ENCODE peak calls at places on chromosomes 2 and 18, in six cellular contexts. U is PC-9, E is coronary artery, P is astrocyte of the cerebellum, F is LNCaP clone FGC, L is IMR-90. R is an unnamed sample.
A peak's percentile ranks its signal among the peaks of the same experiment; 100 is the strongest.

GRCh38 chr18:21534327-21534726 is 66.2 kb downstream of the ESCO1 start:
- DNase-seq in E (no peak), L (peak; percentile 43), F (peak; percentile 18), U (no peak), P (no peak), R (no peak)

GRCh38 chr2:235494716-235495372 is 1.0 kb downstream of the AGAP1 start:
- DNase-seq in L (peak; percentile 48), P (no peak), E (no peak), F (no peak), U (peak; percentile 46), R (no peak)

GRCh38 chr18:45066868-45067267 is 386.2 kb downstream of the SETBP1 start:
- DNase-seq in L (no peak), P (no peak), U (no peak), E (no peak), F (no peak), R (no peak)

GRCh38 chr2:12979066-12979465 is 262.3 kb downstream of the TRIB2 start:
- DNase-seq in L (no peak), P (no peak), U (no peak), E (no peak), F (no peak), R (no peak)

GRCh38 chr2:43798300-43798699 is 24.5 kb downstream of the DYNC2LI1 start:
- DNase-seq in L (no peak), E (no peak), F (no peak), U (no peak), P (no peak), R (no peak)

GRCh38 chr18:55338955-55339662 is 248.9 kb downstream of the TCF4 start:
- DNase-seq in L (peak; percentile 28), U (no peak), P (no peak), E (no peak), F (no peak), R (no peak)

GRCh38 chr2:176626796-176627195 is 357.6 kb downstream of the MTX2 start:
- DNase-seq in U (no peak), P (no peak), E (no peak), L (no peak), F (no peak), R (no peak)

GRCh38 chr18:51051105-51051712 is 21.2 kb downstream of the SMAD4 start:
- DNase-seq in E (no peak), U (no peak), P (no peak), F (no peak), L (peak; percentile 65), R (no peak)

GRCh38 chr2:51918113-51918512 is 886.2 kb upstream of the NRXN1 start:
- DNase-seq in E (no peak), F (no peak), P (no peak), L (peak; percentile 6), U (no peak), R (no peak)

GRCh38 chr18:10094154-10094553 is 180.3 kb downstream of the VAPA start:
- DNase-seq in F (no peak), U (peak; percentile 55), E (no peak), P (no peak), L (peak; percentile 72), R (no peak)

GRCh38 chr18:44594779-44595467 is 85.8 kb upstream of the SETBP1 start:
- DNase-seq in P (peak; percentile 64), U (peak; percentile 55), F (no peak), L (peak; percentile 59), E (no peak), R (no peak)

GRCh38 chr2:45812039-45812500 is 160.6 kb downstream of the PRKCE start:
- DNase-seq in E (no peak), P (no peak), U (peak; percentile 80), L (peak; percentile 86), F (no peak), R (no peak)

GRCh38 chr2:186559370-186559769 is 30.5 kb upstream of the ITGAV start:
- DNase-seq in F (no peak), E (no peak), U (no peak), L (no peak), P (no peak), R (no peak)

GRCh38 chr2:240960309-240960962 is 38.0 kb upstream of the SNED1 start:
- DNase-seq in P (no peak), U (no peak), L (peak; percentile 6), F (no peak), E (peak; percentile 66), R (peak; percentile 85)

GRCh38 chr2:237568121-237568660 is 1.8 kb downstream of the PRLH start:
- DNase-seq in U (no peak), F (no peak), P (no peak), E (no peak), L (no peak), R (no peak)

GRCh38 chr2:60029248-60029883 is 524.1 kb downstream of the BCL11A start:
- DNase-seq in F (no peak), L (no peak), P (no peak), E (no peak), U (no peak), R (no peak)

GRCh38 chr18:64403784-64404498 is 255.1 kb upstream of the LINC00305 start:
- DNase-seq in U (no peak), E (no peak), L (no peak), F (no peak), P (no peak), R (no peak)

GRCh38 chr18:64410685-64411084 is 261.8 kb upstream of the LINC00305 start:
- DNase-seq in L (no peak), F (no peak), U (no peak), P (no peak), E (no peak), R (no peak)

GRCh38 chr18:64407606-64408005 is 258.7 kb upstream of the LINC00305 start:
- DNase-seq in F (no peak), P (no peak), L (no peak), U (no peak), E (no peak), R (no peak)

GRCh38 chr18:64405161-64405560 is 256.3 kb upstream of the LINC00305 start:
- DNase-seq in F (no peak), P (no peak), U (no peak), L (peak; percentile 16), E (no peak), R (no peak)

DNA sequence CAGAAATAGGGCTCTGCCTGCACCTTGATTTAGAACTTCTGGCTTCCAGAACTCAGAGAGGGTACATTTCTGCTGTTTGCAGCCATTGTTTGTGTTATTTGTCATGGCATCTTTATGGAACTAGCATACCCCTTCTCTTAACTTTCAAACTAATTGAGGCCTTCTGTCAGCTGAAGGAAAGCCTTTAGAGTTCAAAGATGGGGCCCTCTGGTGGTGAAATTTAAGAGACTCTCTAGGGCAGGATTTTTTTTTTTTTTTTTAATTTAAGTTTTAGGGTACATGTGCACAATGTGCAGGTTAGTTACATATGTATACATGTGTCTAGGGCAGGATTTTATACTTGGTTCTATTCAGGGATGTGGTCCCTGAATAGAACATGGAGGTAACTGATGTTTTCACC is 260.6 kb upstream of the LINC00305 start:
- DNase-seq in L (no peak), E (no peak), P (peak; percentile 11), U (no peak), F (no peak), R (no peak)
- TF ChIP-seq CTCF in L (no peak), E (no peak), P (peak; percentile 46), U (peak; percentile 65), F (peak; percentile 20), R (peak; percentile 59)

GRCh38 chr2:39730685-39731302 is 48.3 kb downstream of the THUMPD2 start:
- DNase-seq in U (peak; percentile 44), E (no peak), P (no peak), L (peak; percentile 35), F (no peak), R (no peak)
- TF ChIP-seq CTCF in U (peak; percentile 80), E (no peak), P (peak; percentile 59), L (peak; percentile 56), F (peak; percentile 52), R (peak; percentile 56)

GRCh38 chr18:27430595-27430994 is 245.5 kb upstream of the CHST9 start:
- DNase-seq in E (no peak), L (no peak), P (no peak), F (no peak), U (no peak), R (no peak)

GRCh38 chr18:27423581-27423980 is 238.5 kb upstream of the CHST9 start:
- DNase-seq in U (no peak), L (no peak), P (no peak), F (no peak), E (no peak), R (no peak)

GRCh38 chr18:27428716-27429475 is 243.8 kb upstream of the CHST9 start:
- DNase-seq in F (no peak), P (no peak), E (no peak), U (no peak), L (no peak), R (no peak)

DNA sequence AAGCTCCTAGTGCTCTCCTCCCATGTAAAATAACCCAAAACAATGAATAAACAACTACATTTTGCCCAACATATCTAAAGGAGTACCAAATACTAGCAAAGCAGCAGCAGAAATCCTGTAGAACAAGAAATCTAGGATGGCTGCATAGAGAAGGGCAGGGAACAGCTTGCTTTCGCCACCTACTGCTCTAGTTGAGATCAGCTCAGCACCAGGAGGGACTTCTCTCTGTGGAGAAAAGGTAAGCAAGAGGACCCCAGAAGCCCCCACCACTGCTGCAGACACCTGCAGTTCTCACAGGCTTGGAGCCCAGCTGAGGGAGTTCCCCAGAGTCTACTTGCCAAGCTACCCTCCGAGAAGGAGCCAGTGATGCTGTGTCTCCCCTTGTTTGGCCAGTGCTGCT is 243.0 kb upstream of the CHST9 start:
- DNase-seq in L (no peak), E (no peak), P (no peak), U (no peak), F (no peak), R (no peak)
- TF ChIP-seq CTCF in L (no peak), E (no peak), P (peak; percentile 20), U (no peak), F (no peak), R (no peak)

GRCh38 chr2:167334343-167334742 is 446.1 kb downstream of the XIRP2 start:
- DNase-seq in F (no peak), U (no peak), P (no peak), L (no peak), E (no peak), R (no peak)

GRCh38 chr2:167332358-167332757 is 444.1 kb downstream of the XIRP2 start:
- DNase-seq in F (no peak), L (no peak), P (no peak), E (no peak), U (no peak), R (no peak)

GRCh38 chr2:167335627-167336026 is 447.3 kb downstream of the XIRP2 start:
- DNase-seq in F (no peak), P (no peak), L (peak; percentile 71), U (no peak), E (no peak), R (no peak)

GRCh38 chr2:167331636-167332232 is 443.5 kb downstream of the XIRP2 start:
- DNase-seq in L (no peak), P (no peak), F (no peak), E (no peak), U (no peak), R (no peak)

DNA sequence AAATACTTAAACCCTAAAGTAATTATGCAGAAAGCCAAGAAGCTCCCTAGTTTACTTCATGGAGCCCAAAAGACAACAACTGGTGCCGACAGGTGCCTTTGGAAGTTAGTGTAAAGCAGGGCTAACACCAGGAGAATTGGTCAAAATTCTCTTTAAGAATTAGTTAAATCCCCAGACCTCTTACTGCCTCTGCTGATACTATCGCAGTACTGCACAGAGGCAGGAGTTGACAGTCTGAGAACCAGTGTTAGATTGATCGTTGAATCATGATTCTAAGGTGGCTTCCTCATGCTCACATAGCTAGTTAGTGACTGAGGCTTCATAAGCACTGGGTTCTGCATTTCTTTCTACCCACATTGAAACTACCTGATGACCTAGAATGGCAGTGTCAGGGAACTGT is 445.0 kb downstream of the XIRP2 start:
- DNase-seq in U (no peak), F (no peak), L (peak; percentile 2), P (no peak), E (no peak), R (no peak)
- TF ChIP-seq CTCF in U (no peak), F (no peak), L (no peak), P (no peak), E (no peak), R (no peak)

R was measured in osteocyte.